ENCODE peak calls at places on chromosome 15, in nine cellular contexts. One of them, this sample, is unnamed.

GRCh38 chr15:31292391-31293020 is 34.1 kb upstream of the KLF13 start:
- DNase-seq in endothelial cell: no peak
- DNase-seq in SK-MEL-5: peak; percentile 72
- DNase-seq in Calu3: no peak
- DNase-seq in HFF-Myc: no peak
- DNase-seq in EL: no peak
- DNase-seq in AML-193: no peak
- DNase-seq in kidney tubule cell: peak; percentile 13
- DNase-seq in NCI-H460: no peak
- DNase-seq in this sample: no peak

GRCh38 chr15:97600190-97600589 is 360.3 kb upstream of the ARRDC4 start:
- DNase-seq in endothelial cell: no peak
- DNase-seq in SK-MEL-5: no peak
- DNase-seq in Calu3: no peak
- DNase-seq in HFF-Myc: no peak
- DNase-seq in EL: no peak
- DNase-seq in AML-193: no peak
- DNase-seq in kidney tubule cell: no peak
- DNase-seq in NCI-H460: no peak
- DNase-seq in this sample: no peak

GRCh38 chr15:63191895-63192603 is 2.6 kb downstream of the RAB8B start:
- DNase-seq in endothelial cell: no peak
- DNase-seq in SK-MEL-5: no peak
- DNase-seq in Calu3: no peak
- DNase-seq in HFF-Myc: no peak
- DNase-seq in EL: no peak
- DNase-seq in AML-193: peak; percentile 3
- DNase-seq in kidney tubule cell: no peak
- DNase-seq in NCI-H460: no peak
- DNase-seq in this sample: no peak

GRCh38 chr15:99495430-99496301 is 70.1 kb upstream of the MEF2A start:
- DNase-seq in endothelial cell: no peak
- DNase-seq in SK-MEL-5: no peak
- DNase-seq in Calu3: no peak
- DNase-seq in HFF-Myc: no peak
- DNase-seq in EL: no peak
- DNase-seq in AML-193: no peak
- DNase-seq in kidney tubule cell: no peak
- DNase-seq in NCI-H460: no peak
- DNase-seq in this sample: no peak

GRCh38 chr15:52263563-52263962 is 32.0 kb downstream of the MYO5C start:
- DNase-seq in endothelial cell: no peak
- DNase-seq in SK-MEL-5: no peak
- DNase-seq in Calu3: no peak
- DNase-seq in HFF-Myc: no peak
- DNase-seq in EL: no peak
- DNase-seq in AML-193: no peak
- DNase-seq in kidney tubule cell: no peak
- DNase-seq in NCI-H460: no peak
- DNase-seq in this sample: no peak

GRCh38 chr15:51726302-51727073 is 11.0 kb downstream of the LYSMD2 start:
- DNase-seq in endothelial cell: no peak
- DNase-seq in SK-MEL-5: peak; percentile 70
- DNase-seq in Calu3: peak; percentile 19
- DNase-seq in HFF-Myc: peak; percentile 35
- DNase-seq in EL: peak; percentile 96
- DNase-seq in AML-193: no peak
- DNase-seq in kidney tubule cell: peak; percentile 96
- DNase-seq in NCI-H460: peak; percentile 80
- DNase-seq in this sample: no peak

GRCh38 chr15:40137011-40137906 is 23.6 kb upstream of the BUB1B start:
- DNase-seq in endothelial cell: no peak
- DNase-seq in SK-MEL-5: no peak
- DNase-seq in Calu3: no peak
- DNase-seq in HFF-Myc: no peak
- DNase-seq in EL: no peak
- DNase-seq in AML-193: no peak
- DNase-seq in kidney tubule cell: no peak
- DNase-seq in NCI-H460: no peak
- DNase-seq in this sample: no peak

GRCh38 chr15:63818191-63818590 is 15.6 kb downstream of the HERC1 start:
- DNase-seq in endothelial cell: peak; percentile 33
- DNase-seq in SK-MEL-5: no peak
- DNase-seq in Calu3: no peak
- DNase-seq in HFF-Myc: no peak
- DNase-seq in EL: no peak
- DNase-seq in AML-193: no peak
- DNase-seq in kidney tubule cell: no peak
- DNase-seq in NCI-H460: no peak
- DNase-seq in this sample: no peak

GRCh38 chr15:91108421-91108820 is 8.4 kb downstream of the SV2B start:
- DNase-seq in endothelial cell: no peak
- DNase-seq in SK-MEL-5: no peak
- DNase-seq in Calu3: no peak
- DNase-seq in HFF-Myc: no peak
- DNase-seq in EL: no peak
- DNase-seq in AML-193: no peak
- DNase-seq in kidney tubule cell: no peak
- DNase-seq in NCI-H460: no peak
- DNase-seq in this sample: no peak

GRCh38 chr15:77004189-77004588 is 9.3 kb downstream of the PSTPIP1 start:
- DNase-seq in endothelial cell: peak; percentile 35
- DNase-seq in SK-MEL-5: no peak
- DNase-seq in Calu3: no peak
- DNase-seq in HFF-Myc: no peak
- DNase-seq in EL: peak; percentile 15
- DNase-seq in AML-193: peak; percentile 95
- DNase-seq in kidney tubule cell: no peak
- DNase-seq in NCI-H460: no peak
- DNase-seq in this sample: no peak

GRCh38 chr15:96243701-96244100 is 86.8 kb upstream of the NR2F2 start:
- DNase-seq in endothelial cell: no peak
- DNase-seq in SK-MEL-5: no peak
- DNase-seq in Calu3: no peak
- DNase-seq in HFF-Myc: no peak
- DNase-seq in EL: no peak
- DNase-seq in AML-193: no peak
- DNase-seq in kidney tubule cell: no peak
- DNase-seq in NCI-H460: no peak
- DNase-seq in this sample: no peak

GRCh38 chr15:70267879-70268278 is 170.2 kb upstream of the TLE3 start:
- DNase-seq in endothelial cell: no peak
- DNase-seq in SK-MEL-5: no peak
- DNase-seq in Calu3: no peak
- DNase-seq in HFF-Myc: no peak
- DNase-seq in EL: peak; percentile 46
- DNase-seq in AML-193: no peak
- DNase-seq in kidney tubule cell: peak; percentile 80
- DNase-seq in NCI-H460: no peak
- DNase-seq in this sample: no peak

GRCh38 chr15:70252056-70252935 is 154.6 kb upstream of the TLE3 start:
- DNase-seq in endothelial cell: no peak
- DNase-seq in SK-MEL-5: no peak
- DNase-seq in Calu3: no peak
- DNase-seq in HFF-Myc: no peak
- DNase-seq in EL: no peak
- DNase-seq in AML-193: no peak
- DNase-seq in kidney tubule cell: no peak
- DNase-seq in NCI-H460: no peak
- DNase-seq in this sample: no peak

GRCh38 chr15:76913737-76914136 is 8.6 kb upstream of the SCAPER start:
- DNase-seq in endothelial cell: no peak
- DNase-seq in SK-MEL-5: no peak
- DNase-seq in Calu3: no peak
- DNase-seq in HFF-Myc: no peak
- DNase-seq in EL: no peak
- DNase-seq in AML-193: no peak
- DNase-seq in kidney tubule cell: no peak
- DNase-seq in NCI-H460: no peak
- DNase-seq in this sample: no peak

GRCh38 chr15:34070003-34070402 is 31.0 kb upstream of the AVEN start:
- DNase-seq in endothelial cell: no peak
- DNase-seq in SK-MEL-5: peak; percentile 11
- DNase-seq in Calu3: no peak
- DNase-seq in HFF-Myc: no peak
- DNase-seq in EL: no peak
- DNase-seq in AML-193: no peak
- DNase-seq in kidney tubule cell: no peak
- DNase-seq in NCI-H460: no peak
- DNase-seq in this sample: no peak

GRCh38 chr15:42165081-42165480 is 8.6 kb upstream of the PLA2G4F start:
- DNase-seq in endothelial cell: no peak
- DNase-seq in SK-MEL-5: no peak
- DNase-seq in Calu3: no peak
- DNase-seq in HFF-Myc: no peak
- DNase-seq in EL: peak; percentile 23
- DNase-seq in AML-193: no peak
- DNase-seq in kidney tubule cell: no peak
- DNase-seq in NCI-H460: no peak
- DNase-seq in this sample: no peak

GRCh38 chr15:57747206-57747605 is 40.7 kb downstream of the POLR2M start:
- DNase-seq in endothelial cell: no peak
- DNase-seq in SK-MEL-5: no peak
- DNase-seq in Calu3: no peak
- DNase-seq in HFF-Myc: no peak
- DNase-seq in EL: no peak
- DNase-seq in AML-193: no peak
- DNase-seq in kidney tubule cell: peak; percentile 6
- DNase-seq in NCI-H460: no peak
- DNase-seq in this sample: no peak

GRCh38 chr15:73899197-73900128 is 26.1 kb downstream of the TBC1D21 start:
- DNase-seq in endothelial cell: no peak
- DNase-seq in SK-MEL-5: no peak
- DNase-seq in Calu3: no peak
- DNase-seq in HFF-Myc: no peak
- DNase-seq in EL: no peak
- DNase-seq in AML-193: no peak
- DNase-seq in kidney tubule cell: no peak
- DNase-seq in NCI-H460: no peak
- DNase-seq in this sample: no peak

GRCh38 chr15:56978898-56979662 is 60.6 kb downstream of the TCF12 start:
- DNase-seq in endothelial cell: no peak
- DNase-seq in SK-MEL-5: no peak
- DNase-seq in Calu3: no peak
- DNase-seq in HFF-Myc: no peak
- DNase-seq in EL: peak; percentile 78
- DNase-seq in AML-193: no peak
- DNase-seq in kidney tubule cell: peak; percentile 39
- DNase-seq in NCI-H460: peak; percentile 33
- DNase-seq in this sample: no peak

GRCh38 chr15:49242820-49243219 is 72.8 kb downstream of the GALK2 start:
- DNase-seq in endothelial cell: no peak
- DNase-seq in SK-MEL-5: peak; percentile 61
- DNase-seq in Calu3: no peak
- DNase-seq in HFF-Myc: peak; percentile 82
- DNase-seq in EL: peak; percentile 87
- DNase-seq in AML-193: no peak
- DNase-seq in kidney tubule cell: no peak
- DNase-seq in NCI-H460: no peak
- DNase-seq in this sample: no peak

GRCh38 chr15:98276018-98276417 is 315.5 kb downstream of the ARRDC4 start:
- DNase-seq in endothelial cell: no peak
- DNase-seq in SK-MEL-5: no peak
- DNase-seq in Calu3: no peak
- DNase-seq in HFF-Myc: no peak
- DNase-seq in EL: no peak
- DNase-seq in AML-193: no peak
- DNase-seq in kidney tubule cell: no peak
- DNase-seq in NCI-H460: no peak
- DNase-seq in this sample: no peak

GRCh38 chr15:98889930-98890695 is 117.5 kb downstream of the PGPEP1L start:
- DNase-seq in endothelial cell: no peak
- DNase-seq in SK-MEL-5: no peak
- DNase-seq in Calu3: no peak
- DNase-seq in HFF-Myc: peak; percentile 73
- DNase-seq in EL: peak; percentile 89
- DNase-seq in AML-193: no peak
- DNase-seq in kidney tubule cell: peak; percentile 99
- DNase-seq in NCI-H460: no peak
- DNase-seq in this sample: no peak

GRCh38 chr15:57060799-57061198 is 142.4 kb downstream of the TCF12 start:
- DNase-seq in endothelial cell: no peak
- DNase-seq in SK-MEL-5: peak; percentile 86
- DNase-seq in Calu3: peak; percentile 33
- DNase-seq in HFF-Myc: no peak
- DNase-seq in EL: peak; percentile 87
- DNase-seq in AML-193: no peak
- DNase-seq in kidney tubule cell: peak; percentile 93
- DNase-seq in NCI-H460: peak; percentile 3
- DNase-seq in this sample: no peak

GRCh38 chr15:93417156-93418077 is 328.4 kb upstream of the RGMA start:
- DNase-seq in endothelial cell: no peak
- DNase-seq in SK-MEL-5: no peak
- DNase-seq in Calu3: no peak
- DNase-seq in HFF-Myc: no peak
- DNase-seq in EL: no peak
- DNase-seq in AML-193: no peak
- DNase-seq in kidney tubule cell: no peak
- DNase-seq in NCI-H460: no peak
- DNase-seq in this sample: no peak

GRCh38 chr15:90902996-90903732 is at the start of gene MAN2A2:
- DNase-seq in endothelial cell: peak; percentile 43
- DNase-seq in SK-MEL-5: peak; percentile 34
- DNase-seq in Calu3: peak; percentile 59
- DNase-seq in HFF-Myc: no peak
- DNase-seq in EL: peak; percentile 58
- DNase-seq in AML-193: peak; percentile 51
- DNase-seq in kidney tubule cell: peak; percentile 68
- DNase-seq in NCI-H460: peak; percentile 21
- DNase-seq in this sample: no peak

GRCh38 chr15:66481107-66481856 is 16.3 kb downstream of the SNAPC5 start:
- DNase-seq in endothelial cell: no peak
- DNase-seq in SK-MEL-5: no peak
- DNase-seq in Calu3: peak; percentile 54
- DNase-seq in HFF-Myc: no peak
- DNase-seq in EL: peak; percentile 42
- DNase-seq in AML-193: no peak
- DNase-seq in kidney tubule cell: peak; percentile 95
- DNase-seq in NCI-H460: no peak
- DNase-seq in this sample: no peak

GRCh38 chr15:59360305-59360704 is 12.4 kb downstream of the MYO1E start:
- DNase-seq in endothelial cell: no peak
- DNase-seq in SK-MEL-5: no peak
- DNase-seq in Calu3: no peak
- DNase-seq in HFF-Myc: no peak
- DNase-seq in EL: no peak
- DNase-seq in AML-193: no peak
- DNase-seq in kidney tubule cell: no peak
- DNase-seq in NCI-H460: no peak
- DNase-seq in this sample: no peak

GRCh38 chr15:50241684-50242450 is 23.7 kb downstream of the HDC start:
- DNase-seq in endothelial cell: no peak
- DNase-seq in SK-MEL-5: no peak
- DNase-seq in Calu3: peak; percentile 11
- DNase-seq in HFF-Myc: no peak
- DNase-seq in EL: peak; percentile 53
- DNase-seq in AML-193: no peak
- DNase-seq in kidney tubule cell: peak; percentile 80
- DNase-seq in NCI-H460: no peak
- DNase-seq in this sample: no peak

GRCh38 chr15:101684384-101684783 is 32.2 kb upstream of the TM2D3 start:
- DNase-seq in endothelial cell: no peak
- DNase-seq in SK-MEL-5: no peak
- DNase-seq in Calu3: no peak
- DNase-seq in HFF-Myc: no peak
- DNase-seq in EL: peak; percentile 91
- DNase-seq in AML-193: no peak
- DNase-seq in kidney tubule cell: peak; percentile 83
- DNase-seq in NCI-H460: peak; percentile 9
- DNase-seq in this sample: no peak

GRCh38 chr15:34059476-34059875 is 20.5 kb upstream of the AVEN start:
- DNase-seq in endothelial cell: no peak
- DNase-seq in SK-MEL-5: no peak
- DNase-seq in Calu3: no peak
- DNase-seq in HFF-Myc: no peak
- DNase-seq in EL: no peak
- DNase-seq in AML-193: no peak
- DNase-seq in kidney tubule cell: no peak
- DNase-seq in NCI-H460: no peak
- DNase-seq in this sample: no peak

GRCh38 chr15:62445244-62445643 is 280.2 kb upstream of the C2CD4B start:
- DNase-seq in endothelial cell: no peak
- DNase-seq in SK-MEL-5: no peak
- DNase-seq in Calu3: no peak
- DNase-seq in HFF-Myc: no peak
- DNase-seq in EL: peak; percentile 26
- DNase-seq in AML-193: no peak
- DNase-seq in kidney tubule cell: peak; percentile 32
- DNase-seq in NCI-H460: no peak
- DNase-seq in this sample: no peak